ENCODE peak calls at places on chromosomes 7 and 10, in six cellular contexts. A is progenitor cell of endocrine pancreas, R is heart left ventricle, C is GM12878, P is Daoy, Z is RKO. E is an unnamed sample.

GRCh38 chr7:7178081-7178480 is 4.3 kb upstream of the C1GALT1 start:
- DNase-seq in A (no peak), R (no peak), C (no peak), P (no peak), Z (no peak), E (no peak)

GRCh38 chr10:78044699-78045098 is 11.0 kb downstream of the RPS24 start:
- DNase-seq in A (no peak), R (no peak), C (no peak), P (no peak), Z (no peak), E (no peak)

GRCh38 chr7:157682064-157682945 is 345.5 kb downstream of the DNAJB6 start:
- DNase-seq in A (no peak), R (no peak), C (no peak), P (peak), Z (no peak), E (peak)

GRCh38 chr10:27687326-27687725 is 58.3 kb downstream of the MKX start:
- DNase-seq in A (no peak), R (no peak), C (no peak), P (peak), Z (no peak), E (no peak)

GRCh38 chr10:126233721-126234120 is 154.6 kb downstream of the ADAM12 start:
- DNase-seq in A (no peak), R (no peak), C (no peak), P (no peak), Z (no peak), E (no peak)

GRCh38 chr7:39016609-39017008 is 38.9 kb downstream of the POU6F2 start:
- DNase-seq in A (no peak), R (no peak), C (no peak), P (no peak), Z (no peak), E (no peak)

GRCh38 chr7:112505495-112505894 is 24.7 kb downstream of the LSMEM1 start:
- DNase-seq in A (no peak), R (no peak), C (no peak), P (peak), Z (no peak), E (no peak)

GRCh38 chr7:41752615-41753014 is 49.7 kb upstream of the INHBA start:
- DNase-seq in A (no peak), R (no peak), C (no peak), P (no peak), Z (no peak), E (no peak)

GRCh38 chr10:95841711-95842498 is 65.9 kb upstream of the CC2D2B start:
- DNase-seq in A (no peak), R (no peak), C (no peak), P (peak), Z (peak), E (no peak)

GRCh38 chr10:5033061-5033770 is 29.6 kb upstream of the AKR1C2 start:
- DNase-seq in A (no peak), R (no peak), C (no peak), P (no peak), Z (no peak), E (no peak)

GRCh38 chr7:1257863-1258262 is 25.2 kb downstream of the UNCX start:
- DNase-seq in A (no peak), R (no peak), C (no peak), P (no peak), Z (no peak), E (no peak)

GRCh38 chr7:128209229-128210035 is 31.6 kb upstream of the LEP start:
- DNase-seq in A (peak), R (peak), C (peak), P (peak), Z (peak), E (peak)